ENCODE peak calls at places on chromosomes 12 and 14, in seven cellular contexts. One of them, this sample, is unnamed.

GRCh38 chr12:10771132-10771733 is 31.2 kb downstream of the TAS2R7 start:
- DNase-seq in IMR-90: peak
- DNase-seq in H1: no peak
- DNase-seq in H9: no peak
- DNase-seq in neuronal stem cell: peak
- DNase-seq in mesendoderm: peak
- DNase-seq in mesenchymal stem cell: peak
- DNase-seq in this sample: no peak

GRCh38 chr14:55088356-55088755 is 36.9 kb downstream of the MAPK1IP1L start:
- DNase-seq in IMR-90: no peak
- DNase-seq in H1: no peak
- DNase-seq in H9: no peak
- DNase-seq in neuronal stem cell: no peak
- DNase-seq in mesendoderm: no peak
- DNase-seq in mesenchymal stem cell: no peak
- DNase-seq in this sample: no peak

GRCh38 chr12:87428701-87429277 is 600.4 kb downstream of the C12orf50 start:
- DNase-seq in IMR-90: peak
- DNase-seq in H1: no peak
- DNase-seq in H9: no peak
- DNase-seq in neuronal stem cell: no peak
- DNase-seq in mesendoderm: no peak
- DNase-seq in mesenchymal stem cell: peak
- DNase-seq in this sample: no peak

GRCh38 chr12:12537421-12537820 is 25.2 kb downstream of the DUSP16 start:
- DNase-seq in IMR-90: peak
- DNase-seq in H1: no peak
- DNase-seq in H9: no peak
- DNase-seq in neuronal stem cell: no peak
- DNase-seq in mesendoderm: no peak
- DNase-seq in mesenchymal stem cell: no peak
- DNase-seq in this sample: no peak

GRCh38 chr12:117152793-117153775 is 37.2 kb downstream of the FBXO21 start:
- DNase-seq in IMR-90: no peak
- DNase-seq in H1: no peak
- DNase-seq in H9: no peak
- DNase-seq in neuronal stem cell: no peak
- DNase-seq in mesendoderm: no peak
- DNase-seq in mesenchymal stem cell: no peak
- DNase-seq in this sample: no peak

GRCh38 chr12:27814851-27815591 is 35.0 kb upstream of the MANSC4 start:
- DNase-seq in IMR-90: peak
- DNase-seq in H1: no peak
- DNase-seq in H9: no peak
- DNase-seq in neuronal stem cell: no peak
- DNase-seq in mesendoderm: peak
- DNase-seq in mesenchymal stem cell: peak
- DNase-seq in this sample: no peak

GRCh38 chr12:19035552-19035951 is 94.0 kb upstream of the PLEKHA5 start:
- DNase-seq in IMR-90: peak
- DNase-seq in H1: no peak
- DNase-seq in H9: no peak
- DNase-seq in neuronal stem cell: no peak
- DNase-seq in mesendoderm: no peak
- DNase-seq in mesenchymal stem cell: no peak
- DNase-seq in this sample: no peak

GRCh38 chr12:132445884-132446471 is 44.0 kb upstream of the FBRSL1 start:
- DNase-seq in IMR-90: peak
- DNase-seq in H1: peak
- DNase-seq in H9: peak
- DNase-seq in neuronal stem cell: peak
- DNase-seq in mesendoderm: peak
- DNase-seq in mesenchymal stem cell: no peak
- DNase-seq in this sample: peak

GRCh38 chr14:31024577-31025334 is 693 bp upstream of the AP4S1 start:
- DNase-seq in IMR-90: peak
- DNase-seq in H1: no peak
- DNase-seq in H9: no peak
- DNase-seq in neuronal stem cell: no peak
- DNase-seq in mesendoderm: no peak
- DNase-seq in mesenchymal stem cell: peak
- DNase-seq in this sample: no peak

GRCh38 chr12:113149361-113150150 is at the start of gene CFAP73:
- DNase-seq in IMR-90: peak
- DNase-seq in H1: peak
- DNase-seq in H9: peak
- DNase-seq in neuronal stem cell: peak
- DNase-seq in mesendoderm: peak
- DNase-seq in mesenchymal stem cell: peak
- DNase-seq in this sample: peak

GRCh38 chr12:85688837-85689236 is 147.4 kb downstream of the RASSF9 start:
- DNase-seq in IMR-90: no peak
- DNase-seq in H1: no peak
- DNase-seq in H9: no peak
- DNase-seq in neuronal stem cell: no peak
- DNase-seq in mesendoderm: no peak
- DNase-seq in mesenchymal stem cell: no peak
- DNase-seq in this sample: peak

GRCh38 chr12:89544730-89545184 is 18.9 kb upstream of the POC1B start:
- DNase-seq in IMR-90: no peak
- DNase-seq in H1: no peak
- DNase-seq in H9: no peak
- DNase-seq in neuronal stem cell: peak
- DNase-seq in mesendoderm: peak
- DNase-seq in mesenchymal stem cell: peak
- DNase-seq in this sample: no peak

GRCh38 chr14:73189651-73190050 is 47.7 kb upstream of the PAPLN start:
- DNase-seq in IMR-90: no peak
- DNase-seq in H1: no peak
- DNase-seq in H9: no peak
- DNase-seq in neuronal stem cell: no peak
- DNase-seq in mesendoderm: no peak
- DNase-seq in mesenchymal stem cell: no peak
- DNase-seq in this sample: no peak

GRCh38 chr14:23182372-23183014 is 967 bp downstream of the SLC7A8 start:
- DNase-seq in IMR-90: no peak
- DNase-seq in H1: peak
- DNase-seq in H9: peak
- DNase-seq in neuronal stem cell: no peak
- DNase-seq in mesendoderm: peak
- DNase-seq in mesenchymal stem cell: no peak
- DNase-seq in this sample: no peak

GRCh38 chr14:41623737-41624136 is 17.1 kb downstream of the LRFN5 start:
- DNase-seq in IMR-90: no peak
- DNase-seq in H1: no peak
- DNase-seq in H9: no peak
- DNase-seq in neuronal stem cell: no peak
- DNase-seq in mesendoderm: no peak
- DNase-seq in mesenchymal stem cell: no peak
- DNase-seq in this sample: no peak

GRCh38 chr14:22602853-22603252 is 4.8 kb downstream of the ABHD4 start:
- DNase-seq in IMR-90: peak
- DNase-seq in H1: no peak
- DNase-seq in H9: no peak
- DNase-seq in neuronal stem cell: no peak
- DNase-seq in mesendoderm: no peak
- DNase-seq in mesenchymal stem cell: no peak
- DNase-seq in this sample: peak

GRCh38 chr12:113232787-113233585 is 11.7 kb downstream of the TPCN1 start:
- DNase-seq in IMR-90: no peak
- DNase-seq in H1: no peak
- DNase-seq in H9: peak
- DNase-seq in neuronal stem cell: no peak
- DNase-seq in mesendoderm: peak
- DNase-seq in mesenchymal stem cell: no peak
- DNase-seq in this sample: peak

GRCh38 chr14:24935796-24936195 is 114.2 kb downstream of the STXBP6 start:
- DNase-seq in IMR-90: peak
- DNase-seq in H1: no peak
- DNase-seq in H9: no peak
- DNase-seq in neuronal stem cell: no peak
- DNase-seq in mesendoderm: no peak
- DNase-seq in mesenchymal stem cell: no peak
- DNase-seq in this sample: no peak

GRCh38 chr14:34331728-34332623 is 130.1 kb downstream of the SPTSSA start:
- DNase-seq in IMR-90: peak
- DNase-seq in H1: peak
- DNase-seq in H9: peak
- DNase-seq in neuronal stem cell: peak
- DNase-seq in mesendoderm: peak
- DNase-seq in mesenchymal stem cell: peak
- DNase-seq in this sample: peak

DNA sequence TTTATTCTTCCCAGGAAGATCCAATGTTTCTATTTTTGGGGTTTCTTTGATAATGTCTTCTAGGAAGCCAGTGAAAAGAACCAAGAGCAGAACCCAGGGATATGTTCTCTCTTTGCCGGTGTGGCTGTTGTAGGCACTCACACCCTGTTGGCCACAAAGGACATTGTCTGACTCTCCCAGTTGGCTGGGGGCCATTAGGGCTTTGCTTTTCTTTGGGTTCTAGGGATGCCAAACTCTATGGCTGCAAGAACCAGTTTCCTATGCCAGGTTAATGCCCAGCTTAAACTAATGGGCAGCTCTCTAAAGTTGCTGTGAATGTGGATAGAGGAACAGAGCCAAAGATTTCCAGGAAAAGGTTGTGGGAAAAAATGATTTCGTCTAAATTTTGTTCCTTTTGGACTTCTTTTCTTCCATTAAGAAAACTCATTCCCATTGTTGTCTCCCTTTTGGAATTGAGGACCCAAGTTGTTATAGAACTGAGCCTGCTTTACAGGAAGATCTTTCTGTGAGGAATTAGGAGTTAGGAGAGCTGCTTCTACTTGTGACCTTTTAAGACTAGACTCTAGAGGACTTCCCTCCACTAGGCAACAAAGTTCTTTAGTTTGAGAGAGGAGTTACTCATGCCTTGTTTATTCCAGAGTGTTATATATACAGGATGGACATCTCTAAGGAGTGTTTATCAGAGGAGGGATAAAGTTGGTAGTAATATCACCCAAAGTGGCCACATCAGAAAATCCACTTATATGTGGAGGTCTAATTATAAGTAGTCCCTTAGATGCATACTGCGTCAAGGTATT is 13.1 kb downstream of the COPZ1 start:
- DNase-seq in IMR-90: peak
- DNase-seq in H1: no peak
- DNase-seq in H9: no peak
- DNase-seq in neuronal stem cell: no peak
- DNase-seq in mesendoderm: no peak
- DNase-seq in mesenchymal stem cell: peak
- DNase-seq in this sample: no peak
- H3K27ac ChIP-seq in IMR-90: peak
- H3K27ac ChIP-seq in H1: no peak
- H3K27ac ChIP-seq in H9: no peak
- H3K27ac ChIP-seq in neuronal stem cell: no peak
- H3K27ac ChIP-seq in mesendoderm: peak
- H3K27ac ChIP-seq in mesenchymal stem cell: no peak
- H3K27ac ChIP-seq in this sample: no peak

GRCh38 chr12:65778268-65779090 is 45.8 kb upstream of the HMGA2 start:
- DNase-seq in IMR-90: peak
- DNase-seq in H1: no peak
- DNase-seq in H9: no peak
- DNase-seq in neuronal stem cell: no peak
- DNase-seq in mesendoderm: no peak
- DNase-seq in mesenchymal stem cell: peak
- DNase-seq in this sample: no peak

GRCh38 chr12:65784616-65785015 is 39.7 kb upstream of the HMGA2 start:
- DNase-seq in IMR-90: no peak
- DNase-seq in H1: no peak
- DNase-seq in H9: no peak
- DNase-seq in neuronal stem cell: no peak
- DNase-seq in mesendoderm: no peak
- DNase-seq in mesenchymal stem cell: no peak
- DNase-seq in this sample: no peak

GRCh38 chr12:65779091-65779642 is 45.1 kb upstream of the HMGA2 start:
- DNase-seq in IMR-90: peak
- DNase-seq in H1: no peak
- DNase-seq in H9: no peak
- DNase-seq in neuronal stem cell: peak
- DNase-seq in mesendoderm: peak
- DNase-seq in mesenchymal stem cell: peak
- DNase-seq in this sample: no peak

GRCh38 chr12:65779946-65780345 is 44.3 kb upstream of the HMGA2 start:
- DNase-seq in IMR-90: no peak
- DNase-seq in H1: no peak
- DNase-seq in H9: no peak
- DNase-seq in neuronal stem cell: no peak
- DNase-seq in mesendoderm: peak
- DNase-seq in mesenchymal stem cell: no peak
- DNase-seq in this sample: no peak

GRCh38 chr12:65781681-65782269 is 42.5 kb upstream of the HMGA2 start:
- DNase-seq in IMR-90: no peak
- DNase-seq in H1: no peak
- DNase-seq in H9: no peak
- DNase-seq in neuronal stem cell: no peak
- DNase-seq in mesendoderm: no peak
- DNase-seq in mesenchymal stem cell: no peak
- DNase-seq in this sample: no peak
- H2AK5ac ChIP-seq in IMR-90: no peak
- H2AK5ac ChIP-seq in H1: no peak
- H2AK5ac ChIP-seq in H9: no peak
- H2AK5ac ChIP-seq in neuronal stem cell: no peak
- H2AK5ac ChIP-seq in mesendoderm: no peak
- H2AK5ac ChIP-seq in mesenchymal stem cell: no peak
- H2AK5ac ChIP-seq in this sample: no peak

GRCh38 chr14:71321556-71322315 is 414.5 kb downstream of the PCNX1 start:
- DNase-seq in IMR-90: peak
- DNase-seq in H1: no peak
- DNase-seq in H9: peak
- DNase-seq in neuronal stem cell: peak
- DNase-seq in mesendoderm: peak
- DNase-seq in mesenchymal stem cell: peak
- DNase-seq in this sample: peak
- H3K27ac ChIP-seq in IMR-90: peak
- H3K27ac ChIP-seq in H1: peak
- H3K27ac ChIP-seq in H9: peak
- H3K27ac ChIP-seq in neuronal stem cell: peak
- H3K27ac ChIP-seq in mesendoderm: peak
- H3K27ac ChIP-seq in mesenchymal stem cell: peak
- H3K27ac ChIP-seq in this sample: peak

DNA sequence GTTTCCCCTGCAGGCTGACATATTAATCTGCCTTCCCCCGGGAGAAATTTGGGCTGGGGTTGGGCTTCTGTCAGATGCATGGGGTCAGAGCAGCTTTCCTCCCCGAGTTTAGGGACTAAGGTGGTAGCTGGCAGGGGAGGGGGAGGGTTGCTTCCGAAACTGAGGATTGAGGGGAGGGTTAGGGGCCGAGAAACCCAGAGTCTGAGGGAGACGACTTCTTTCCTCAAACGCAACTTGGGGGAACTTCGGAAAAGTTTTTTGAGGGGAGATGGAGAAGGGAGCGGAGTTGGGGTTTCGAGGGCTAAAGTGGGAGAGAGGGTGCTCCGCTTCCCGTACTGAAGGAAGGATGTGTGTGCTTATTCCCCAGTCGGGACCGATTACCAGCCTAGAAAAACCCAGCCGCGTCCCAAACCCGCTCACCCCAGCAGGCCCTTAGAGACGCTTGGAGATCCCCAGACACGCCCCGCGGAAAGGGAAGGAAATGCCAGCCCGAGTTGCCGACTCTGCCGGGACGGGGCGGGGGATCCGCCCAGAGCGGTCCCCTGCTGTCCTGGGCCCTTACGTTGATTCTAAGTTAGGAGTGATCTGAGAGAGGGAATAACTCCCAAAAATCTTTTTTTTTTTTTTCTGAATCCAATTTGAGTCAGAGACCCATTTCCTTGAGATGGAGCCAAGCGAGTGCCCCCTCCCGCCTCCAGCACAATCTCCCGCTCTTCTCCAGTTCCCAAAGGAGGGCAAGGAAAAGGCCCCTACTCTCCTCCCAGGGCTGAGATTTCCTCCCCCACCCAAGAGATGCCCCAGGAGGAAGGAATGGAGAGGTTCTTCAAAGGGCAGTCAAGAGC is 61.9 kb downstream of the SMUG1 start:
- DNase-seq in IMR-90: no peak
- DNase-seq in H1: no peak
- DNase-seq in H9: peak
- DNase-seq in neuronal stem cell: no peak
- DNase-seq in mesendoderm: peak
- DNase-seq in mesenchymal stem cell: no peak
- DNase-seq in this sample: no peak
- H2AK5ac ChIP-seq in IMR-90: no peak
- H2AK5ac ChIP-seq in H1: no peak
- H2AK5ac ChIP-seq in H9: no peak
- H2AK5ac ChIP-seq in neuronal stem cell: peak
- H2AK5ac ChIP-seq in mesendoderm: no peak
- H2AK5ac ChIP-seq in mesenchymal stem cell: no peak
- H2AK5ac ChIP-seq in this sample: no peak

This sample was measured in trophoblast cell.